ENCODE peak calls at places on chromosomes 4 and X, in four cellular contexts. S, E, T and P are unnamed samples.

GRCh38 chr4:107733431-107733925 is 13.4 kb upstream of the PAPSS1 start:
- DNase-seq in S (no peak), E (no peak), T (no peak), P (no peak)

GRCh38 chrX:20461576-20461975 is 194.9 kb upstream of the RPS6KA3 start:
- DNase-seq in S (no peak), E (no peak), T (no peak), P (no peak)

GRCh38 chr4:138758876-138759275 is 256.7 kb upstream of the NOCT start:
- DNase-seq in S (no peak), E (no peak), T (no peak), P (no peak)

GRCh38 chr4:73897380-73898136 is 28.4 kb downstream of the CXCL1 start:
- DNase-seq in S (no peak), E (no peak), T (no peak), P (no peak)

GRCh38 chr4:15345134-15345533 is 82.7 kb upstream of the C1QTNF7 start:
- DNase-seq in S (no peak), E (no peak), T (no peak), P (no peak)

GRCh38 chrX:77003956-77004355 is 443.2 kb upstream of the FGF16 start:
- DNase-seq in S (no peak), E (no peak), T (no peak), P (no peak)

GRCh38 chr4:628821-629635 is 3.7 kb downstream of the PDE6B start:
- DNase-seq in S (peak; percentile 70), E (peak; percentile 67), T (no peak), P (no peak)

GRCh38 chr4:164383187-164384181 is 370.4 kb upstream of the SMIM31 start:
- DNase-seq in S (peak; percentile 66), E (peak; percentile 81), T (no peak), P (no peak)

GRCh38 chr4:40254961-40255721 is 58.3 kb downstream of the RHOH start:
- DNase-seq in S (no peak), E (no peak), T (no peak), P (no peak)

GRCh38 chr4:93747220-93747619 is 81.3 kb upstream of the ATOH1 start:
- DNase-seq in S (no peak), E (no peak), T (no peak), P (no peak)

GRCh38 chr4:101262683-101263082 is 84.6 kb downstream of the PPP3CA start:
- DNase-seq in S (no peak), E (no peak), T (no peak), P (no peak)

GRCh38 chrX:29787666-29788065 is 427.7 kb upstream of the MAGEB2 start:
- DNase-seq in S (no peak), E (no peak), T (no peak), P (no peak)

GRCh38 chrX:66756717-66757116 is 117.8 kb upstream of the EDA2R start:
- DNase-seq in S (no peak), E (no peak), T (no peak), P (no peak)

GRCh38 chr4:1784395-1784788 is 8.7 kb upstream of the FGFR3 start:
- DNase-seq in S (no peak), E (no peak), T (no peak), P (no peak)

GRCh38 chrX:71215335-71215912 is 7.6 kb upstream of the GJB1 start:
- DNase-seq in S (no peak), E (no peak), T (no peak), P (peak; percentile 40)
- TF ChIP-seq POLR2A in S (no peak), E (no peak), T (no peak), P (no peak)

DNA sequence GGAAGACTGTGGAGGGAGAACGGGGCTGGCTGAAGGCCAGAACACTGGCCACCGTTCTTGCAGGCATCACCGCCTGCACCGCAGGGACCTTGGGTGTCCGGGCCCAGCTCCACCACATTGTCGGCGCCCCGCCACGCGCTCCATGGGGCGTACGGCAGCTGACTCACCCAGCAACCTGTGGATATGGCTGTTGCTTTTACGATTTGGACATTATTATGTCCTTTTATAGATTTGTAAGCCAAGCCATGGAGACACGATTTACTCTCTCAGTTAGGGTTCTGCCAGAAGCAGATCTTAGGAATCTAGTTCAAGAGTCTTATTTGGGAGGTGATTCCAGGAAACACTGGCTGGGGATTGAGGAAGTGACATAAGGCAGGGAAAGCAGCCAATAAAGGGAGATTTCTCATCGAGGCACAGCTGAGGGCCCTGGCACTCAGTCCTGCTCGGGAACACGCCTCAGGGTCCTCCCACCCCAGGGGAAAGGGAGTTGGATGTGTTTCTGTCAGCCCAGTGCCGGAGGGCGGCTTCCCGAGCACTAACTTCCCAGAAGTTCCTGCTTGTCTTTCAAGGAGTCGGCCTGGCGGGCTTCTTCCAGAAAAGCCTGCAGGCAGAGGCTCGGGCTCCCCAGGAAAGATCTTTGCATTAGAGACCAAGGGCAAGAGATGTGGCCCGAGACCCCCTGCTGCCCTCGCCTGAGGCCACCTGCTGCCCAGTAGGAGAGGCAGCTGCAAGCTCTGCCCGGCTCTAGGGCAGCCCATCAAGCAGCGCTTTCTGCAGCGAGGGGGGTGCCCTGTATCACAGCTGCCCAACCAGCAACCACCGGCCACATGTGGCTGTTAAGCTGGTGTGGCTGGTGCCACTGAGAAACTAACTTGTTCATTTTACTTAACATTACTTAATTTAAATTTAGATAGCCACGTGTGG is 52.9 kb downstream of the CRMP1 start:
- DNase-seq in S (peak; percentile 70), E (peak; percentile 87), T (no peak), P (no peak)
- TF ChIP-seq POLR2AphosphoS5 in S (peak; percentile 18), E (peak; percentile 11), T (no peak), P (peak; percentile 22)

DNA sequence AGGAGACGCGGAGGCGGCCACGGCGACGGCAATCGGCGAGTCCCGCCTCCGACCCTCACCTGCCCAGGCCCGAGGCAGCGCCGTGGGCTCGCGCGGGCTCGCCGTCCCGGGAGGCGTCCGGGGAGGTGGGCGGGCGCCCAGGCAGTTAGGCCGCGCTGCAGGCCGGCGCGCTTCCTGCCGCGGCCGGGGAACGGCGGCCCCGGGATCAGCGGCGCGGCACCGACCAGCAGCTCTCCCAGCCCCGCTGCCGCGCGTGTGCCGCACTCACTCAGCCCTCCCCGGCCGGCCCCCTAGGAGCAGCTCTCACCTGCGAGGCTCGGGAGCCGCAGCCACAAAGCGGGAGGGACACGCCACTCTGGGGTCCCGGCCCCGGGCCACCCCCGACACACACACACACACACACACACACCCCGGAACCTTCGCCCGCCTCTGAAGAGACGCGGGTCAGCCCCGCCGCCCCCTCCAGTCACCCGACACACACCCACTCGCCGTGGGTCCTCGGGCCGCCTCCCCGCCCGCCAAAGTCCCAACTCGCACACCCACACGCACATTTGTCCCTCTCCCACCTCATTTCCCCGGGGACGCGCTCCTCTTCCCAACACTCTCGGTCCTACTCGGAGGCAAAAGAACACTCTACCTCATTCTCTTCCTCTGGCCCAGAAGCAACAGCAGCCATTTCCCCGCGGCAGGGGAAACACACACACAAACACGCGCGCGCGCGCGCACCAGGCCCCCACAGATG is at the start of gene CNOT6L:
- DNase-seq in S (peak; percentile 94), E (peak; percentile 97), T (peak; percentile 87), P (peak; percentile 79)
- TF ChIP-seq POLR2A in S (peak; percentile 24), E (no peak), T (peak; percentile 24), P (no peak)

GRCh38 chrX:119190736-119191282 is 45.3 kb upstream of the PGRMC1 start:
- DNase-seq in S (no peak), E (no peak), T (no peak), P (no peak)
- TF ChIP-seq POLR2AphosphoS5 in S (no peak), E (no peak), T (no peak), P (no peak)

GRCh38 chr4:180990931-180991330 is 1252.3 kb upstream of the TENM3 start:
- DNase-seq in S (no peak), E (no peak), T (no peak), P (no peak)

GRCh38 chr4:180994722-180995121 is 1248.5 kb upstream of the TENM3 start:
- DNase-seq in S (no peak), E (no peak), T (no peak), P (no peak)

GRCh38 chr4:180999217-180999616 is 1244.0 kb upstream of the TENM3 start:
- DNase-seq in S (no peak), E (no peak), T (no peak), P (no peak)

DNA sequence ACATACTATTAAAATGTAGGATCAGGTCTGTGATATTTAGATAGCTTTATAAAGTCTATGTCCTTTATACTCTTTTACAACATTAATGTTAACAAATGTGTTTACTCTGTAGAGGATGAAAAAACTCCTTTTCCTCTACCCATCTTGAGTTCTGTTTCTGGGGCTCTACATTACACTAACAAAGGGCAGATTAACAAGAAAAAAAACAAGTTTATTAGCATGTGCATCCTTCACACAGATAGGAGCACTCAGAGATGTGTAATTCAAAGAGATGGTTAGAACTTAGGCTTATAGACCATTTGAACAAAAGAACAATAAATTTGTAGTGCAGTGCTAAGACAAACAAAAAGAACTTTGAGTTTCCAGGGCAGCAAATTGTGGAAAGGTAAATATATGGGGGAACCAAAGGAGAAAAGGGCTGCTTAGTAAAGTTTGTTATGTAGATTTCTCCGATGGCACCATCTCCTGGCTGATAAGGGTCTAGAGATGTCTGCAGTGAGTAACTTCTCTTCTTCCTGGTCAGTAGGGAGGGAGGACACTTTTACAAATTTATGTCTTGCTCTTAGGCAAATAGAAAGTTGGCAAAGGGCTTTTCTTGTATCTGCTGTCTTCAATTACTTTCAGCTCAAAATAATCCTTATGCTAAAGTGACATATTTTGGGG is 1249.9 kb upstream of the TENM3 start:
- DNase-seq in S (no peak), E (no peak), T (no peak), P (no peak)
- TF ChIP-seq POLR2A in S (no peak), E (no peak), T (no peak), P (no peak)